ENCODE peak calls at places on chromosomes 5 and 9, in five cellular contexts. One of them, this sample, is unnamed.

GRCh38 chr5:77168187-77168883 is 42.1 kb upstream of the PDE8B start:
- DNase-seq in activated T-helper 1 cell treated with anti-CD3 and anti-CD28 coated beads, Interleukin-2, amount 50 U/mL, for 16 hours: no peak
- DNase-seq in colonic mucosa: no peak
- DNase-seq in activated CD4-positive, alpha-beta memory T cell treated with anti-CD3 and anti-CD28 coated beads, Interleukin-2, amount 10 ng/mL, durations not matched to agents 7 days and 5 days: no peak
- DNase-seq in fibroblast of villous mesenchyme: no peak
- DNase-seq in this sample: no peak

GRCh38 chr5:178232124-178232919 is at the start of gene PHYKPL:
- DNase-seq in activated T-helper 1 cell treated with anti-CD3 and anti-CD28 coated beads, Interleukin-2, amount 50 U/mL, for 16 hours: peak
- DNase-seq in colonic mucosa: peak
- DNase-seq in fibroblast of villous mesenchyme: peak
- DNase-seq in activated CD4-positive, alpha-beta memory T cell treated with anti-CD3 and anti-CD28 coated beads, Interleukin-2, amount 10 ng/mL, durations not matched to agents 7 days and 5 days: peak
- DNase-seq in this sample: peak

GRCh38 chr9:122819791-122820489 is 8.4 kb downstream of the PDCL start:
- DNase-seq in colonic mucosa: no peak
- DNase-seq in activated T-helper 1 cell treated with anti-CD3 and anti-CD28 coated beads, Interleukin-2, amount 50 U/mL, for 16 hours: no peak
- DNase-seq in activated CD4-positive, alpha-beta memory T cell treated with anti-CD3 and anti-CD28 coated beads, Interleukin-2, amount 10 ng/mL, durations not matched to agents 7 days and 5 days: no peak
- DNase-seq in fibroblast of villous mesenchyme: peak
- DNase-seq in this sample: peak

GRCh38 chr5:42984307-42984706 is 55.8 kb downstream of the ANXA2R start:
- DNase-seq in fibroblast of villous mesenchyme: no peak
- DNase-seq in activated CD4-positive, alpha-beta memory T cell treated with anti-CD3 and anti-CD28 coated beads, Interleukin-2, amount 10 ng/mL, durations not matched to agents 7 days and 5 days: no peak
- DNase-seq in activated T-helper 1 cell treated with anti-CD3 and anti-CD28 coated beads, Interleukin-2, amount 50 U/mL, for 16 hours: no peak
- DNase-seq in colonic mucosa: no peak
- DNase-seq in this sample: no peak

GRCh38 chr5:73273379-73274050 is 100.5 kb downstream of the TMEM174 start:
- DNase-seq in activated CD4-positive, alpha-beta memory T cell treated with anti-CD3 and anti-CD28 coated beads, Interleukin-2, amount 10 ng/mL, durations not matched to agents 7 days and 5 days: no peak
- DNase-seq in activated T-helper 1 cell treated with anti-CD3 and anti-CD28 coated beads, Interleukin-2, amount 50 U/mL, for 16 hours: no peak
- DNase-seq in fibroblast of villous mesenchyme: no peak
- DNase-seq in colonic mucosa: no peak
- DNase-seq in this sample: no peak

GRCh38 chr9:126781186-126781585 is 23.7 kb upstream of the ZBTB43 start:
- DNase-seq in activated T-helper 1 cell treated with anti-CD3 and anti-CD28 coated beads, Interleukin-2, amount 50 U/mL, for 16 hours: no peak
- DNase-seq in activated CD4-positive, alpha-beta memory T cell treated with anti-CD3 and anti-CD28 coated beads, Interleukin-2, amount 10 ng/mL, durations not matched to agents 7 days and 5 days: no peak
- DNase-seq in colonic mucosa: no peak
- DNase-seq in fibroblast of villous mesenchyme: no peak
- DNase-seq in this sample: no peak

GRCh38 chr5:139915274-139915673 is 119.7 kb downstream of the PSD2 start:
- DNase-seq in activated CD4-positive, alpha-beta memory T cell treated with anti-CD3 and anti-CD28 coated beads, Interleukin-2, amount 10 ng/mL, durations not matched to agents 7 days and 5 days: no peak
- DNase-seq in colonic mucosa: no peak
- DNase-seq in fibroblast of villous mesenchyme: no peak
- DNase-seq in activated T-helper 1 cell treated with anti-CD3 and anti-CD28 coated beads, Interleukin-2, amount 50 U/mL, for 16 hours: no peak
- DNase-seq in this sample: no peak

GRCh38 chr9:95874989-95875304 is 544 bp upstream of the ERCC6L2 start:
- DNase-seq in fibroblast of villous mesenchyme: no peak
- DNase-seq in activated CD4-positive, alpha-beta memory T cell treated with anti-CD3 and anti-CD28 coated beads, Interleukin-2, amount 10 ng/mL, durations not matched to agents 7 days and 5 days: peak
- DNase-seq in activated T-helper 1 cell treated with anti-CD3 and anti-CD28 coated beads, Interleukin-2, amount 50 U/mL, for 16 hours: peak
- DNase-seq in colonic mucosa: peak
- DNase-seq in this sample: peak

GRCh38 chr9:114382951-114383865 is 4.6 kb downstream of the AKNA start:
- DNase-seq in activated T-helper 1 cell treated with anti-CD3 and anti-CD28 coated beads, Interleukin-2, amount 50 U/mL, for 16 hours: peak
- DNase-seq in colonic mucosa: no peak
- DNase-seq in activated CD4-positive, alpha-beta memory T cell treated with anti-CD3 and anti-CD28 coated beads, Interleukin-2, amount 10 ng/mL, durations not matched to agents 7 days and 5 days: peak
- DNase-seq in fibroblast of villous mesenchyme: peak
- DNase-seq in this sample: no peak

GRCh38 chr5:141604318-141604717 is 14.5 kb downstream of the DIAPH1 start:
- DNase-seq in colonic mucosa: peak
- DNase-seq in activated T-helper 1 cell treated with anti-CD3 and anti-CD28 coated beads, Interleukin-2, amount 50 U/mL, for 16 hours: no peak
- DNase-seq in fibroblast of villous mesenchyme: peak
- DNase-seq in activated CD4-positive, alpha-beta memory T cell treated with anti-CD3 and anti-CD28 coated beads, Interleukin-2, amount 10 ng/mL, durations not matched to agents 7 days and 5 days: peak
- DNase-seq in this sample: peak

GRCh38 chr5:34524123-34524522 is 132.0 kb upstream of the RAI14 start:
- DNase-seq in activated T-helper 1 cell treated with anti-CD3 and anti-CD28 coated beads, Interleukin-2, amount 50 U/mL, for 16 hours: no peak
- DNase-seq in fibroblast of villous mesenchyme: peak
- DNase-seq in colonic mucosa: no peak
- DNase-seq in activated CD4-positive, alpha-beta memory T cell treated with anti-CD3 and anti-CD28 coated beads, Interleukin-2, amount 10 ng/mL, durations not matched to agents 7 days and 5 days: no peak
- DNase-seq in this sample: peak

GRCh38 chr5:1555011-1555807 is 31.4 kb upstream of the LPCAT1 start:
- DNase-seq in colonic mucosa: peak
- DNase-seq in activated CD4-positive, alpha-beta memory T cell treated with anti-CD3 and anti-CD28 coated beads, Interleukin-2, amount 10 ng/mL, durations not matched to agents 7 days and 5 days: peak
- DNase-seq in activated T-helper 1 cell treated with anti-CD3 and anti-CD28 coated beads, Interleukin-2, amount 50 U/mL, for 16 hours: no peak
- DNase-seq in fibroblast of villous mesenchyme: peak
- DNase-seq in this sample: peak

GRCh38 chr9:38318755-38319495 is 73.6 kb upstream of the ALDH1B1 start:
- DNase-seq in fibroblast of villous mesenchyme: peak
- DNase-seq in activated CD4-positive, alpha-beta memory T cell treated with anti-CD3 and anti-CD28 coated beads, Interleukin-2, amount 10 ng/mL, durations not matched to agents 7 days and 5 days: peak
- DNase-seq in activated T-helper 1 cell treated with anti-CD3 and anti-CD28 coated beads, Interleukin-2, amount 50 U/mL, for 16 hours: no peak
- DNase-seq in colonic mucosa: no peak
- DNase-seq in this sample: peak

GRCh38 chr5:26847041-26847736 is 191.2 kb downstream of the CDH9 start:
- DNase-seq in activated T-helper 1 cell treated with anti-CD3 and anti-CD28 coated beads, Interleukin-2, amount 50 U/mL, for 16 hours: no peak
- DNase-seq in colonic mucosa: no peak
- DNase-seq in fibroblast of villous mesenchyme: no peak
- DNase-seq in activated CD4-positive, alpha-beta memory T cell treated with anti-CD3 and anti-CD28 coated beads, Interleukin-2, amount 10 ng/mL, durations not matched to agents 7 days and 5 days: no peak
- DNase-seq in this sample: peak

GRCh38 chr5:116626272-116626723 is 51.7 kb upstream of the SEMA6A start:
- DNase-seq in fibroblast of villous mesenchyme: peak
- DNase-seq in colonic mucosa: peak
- DNase-seq in activated T-helper 1 cell treated with anti-CD3 and anti-CD28 coated beads, Interleukin-2, amount 50 U/mL, for 16 hours: no peak
- DNase-seq in activated CD4-positive, alpha-beta memory T cell treated with anti-CD3 and anti-CD28 coated beads, Interleukin-2, amount 10 ng/mL, durations not matched to agents 7 days and 5 days: no peak
- DNase-seq in this sample: peak

GRCh38 chr9:135123145-135123544 is 35.7 kb downstream of the OLFM1 start:
- DNase-seq in fibroblast of villous mesenchyme: no peak
- DNase-seq in activated T-helper 1 cell treated with anti-CD3 and anti-CD28 coated beads, Interleukin-2, amount 50 U/mL, for 16 hours: no peak
- DNase-seq in colonic mucosa: no peak
- DNase-seq in activated CD4-positive, alpha-beta memory T cell treated with anti-CD3 and anti-CD28 coated beads, Interleukin-2, amount 10 ng/mL, durations not matched to agents 7 days and 5 days: no peak
- DNase-seq in this sample: no peak

GRCh38 chr9:20512106-20512505 is 110.2 kb downstream of the MLLT3 start:
- DNase-seq in colonic mucosa: no peak
- DNase-seq in activated T-helper 1 cell treated with anti-CD3 and anti-CD28 coated beads, Interleukin-2, amount 50 U/mL, for 16 hours: no peak
- DNase-seq in fibroblast of villous mesenchyme: peak
- DNase-seq in activated CD4-positive, alpha-beta memory T cell treated with anti-CD3 and anti-CD28 coated beads, Interleukin-2, amount 10 ng/mL, durations not matched to agents 7 days and 5 days: no peak
- DNase-seq in this sample: peak

GRCh38 chr9:105458404-105458803 is 10.6 kb downstream of the FSD1L start:
- DNase-seq in activated T-helper 1 cell treated with anti-CD3 and anti-CD28 coated beads, Interleukin-2, amount 50 U/mL, for 16 hours: no peak
- DNase-seq in activated CD4-positive, alpha-beta memory T cell treated with anti-CD3 and anti-CD28 coated beads, Interleukin-2, amount 10 ng/mL, durations not matched to agents 7 days and 5 days: no peak
- DNase-seq in colonic mucosa: no peak
- DNase-seq in fibroblast of villous mesenchyme: no peak
- DNase-seq in this sample: no peak

GRCh38 chr9:35490155-35490909 is 421 bp downstream of the RUSC2 start:
- DNase-seq in activated CD4-positive, alpha-beta memory T cell treated with anti-CD3 and anti-CD28 coated beads, Interleukin-2, amount 10 ng/mL, durations not matched to agents 7 days and 5 days: no peak
- DNase-seq in colonic mucosa: peak
- DNase-seq in fibroblast of villous mesenchyme: no peak
- DNase-seq in activated T-helper 1 cell treated with anti-CD3 and anti-CD28 coated beads, Interleukin-2, amount 50 U/mL, for 16 hours: no peak
- DNase-seq in this sample: no peak

GRCh38 chr5:40447438-40447837 is 232.3 kb upstream of the PTGER4 start:
- DNase-seq in activated T-helper 1 cell treated with anti-CD3 and anti-CD28 coated beads, Interleukin-2, amount 50 U/mL, for 16 hours: no peak
- DNase-seq in activated CD4-positive, alpha-beta memory T cell treated with anti-CD3 and anti-CD28 coated beads, Interleukin-2, amount 10 ng/mL, durations not matched to agents 7 days and 5 days: no peak
- DNase-seq in fibroblast of villous mesenchyme: peak
- DNase-seq in colonic mucosa: no peak
- DNase-seq in this sample: peak

GRCh38 chr5:123450641-123451421 is 27.6 kb upstream of the CEP120 start:
- DNase-seq in colonic mucosa: no peak
- DNase-seq in fibroblast of villous mesenchyme: no peak
- DNase-seq in activated T-helper 1 cell treated with anti-CD3 and anti-CD28 coated beads, Interleukin-2, amount 50 U/mL, for 16 hours: no peak
- DNase-seq in activated CD4-positive, alpha-beta memory T cell treated with anti-CD3 and anti-CD28 coated beads, Interleukin-2, amount 10 ng/mL, durations not matched to agents 7 days and 5 days: no peak
- DNase-seq in this sample: peak

GRCh38 chr9:83336696-83337095 is 201.5 kb downstream of the FRMD3 start:
- DNase-seq in fibroblast of villous mesenchyme: no peak
- DNase-seq in colonic mucosa: no peak
- DNase-seq in activated T-helper 1 cell treated with anti-CD3 and anti-CD28 coated beads, Interleukin-2, amount 50 U/mL, for 16 hours: no peak
- DNase-seq in activated CD4-positive, alpha-beta memory T cell treated with anti-CD3 and anti-CD28 coated beads, Interleukin-2, amount 10 ng/mL, durations not matched to agents 7 days and 5 days: no peak
- DNase-seq in this sample: peak

GRCh38 chr5:131787736-131788135 is 9.1 kb downstream of the FNIP1 start:
- DNase-seq in activated CD4-positive, alpha-beta memory T cell treated with anti-CD3 and anti-CD28 coated beads, Interleukin-2, amount 10 ng/mL, durations not matched to agents 7 days and 5 days: no peak
- DNase-seq in activated T-helper 1 cell treated with anti-CD3 and anti-CD28 coated beads, Interleukin-2, amount 50 U/mL, for 16 hours: no peak
- DNase-seq in colonic mucosa: no peak
- DNase-seq in fibroblast of villous mesenchyme: no peak
- DNase-seq in this sample: no peak

GRCh38 chr5:50595199-50595598 is 71.2 kb upstream of the PARP8 start:
- DNase-seq in colonic mucosa: no peak
- DNase-seq in fibroblast of villous mesenchyme: peak
- DNase-seq in activated CD4-positive, alpha-beta memory T cell treated with anti-CD3 and anti-CD28 coated beads, Interleukin-2, amount 10 ng/mL, durations not matched to agents 7 days and 5 days: no peak
- DNase-seq in activated T-helper 1 cell treated with anti-CD3 and anti-CD28 coated beads, Interleukin-2, amount 50 U/mL, for 16 hours: no peak
- DNase-seq in this sample: peak

GRCh38 chr5:101605700-101606099 is 690.4 kb downstream of the SLCO4C1 start:
- DNase-seq in activated T-helper 1 cell treated with anti-CD3 and anti-CD28 coated beads, Interleukin-2, amount 50 U/mL, for 16 hours: no peak
- DNase-seq in activated CD4-positive, alpha-beta memory T cell treated with anti-CD3 and anti-CD28 coated beads, Interleukin-2, amount 10 ng/mL, durations not matched to agents 7 days and 5 days: no peak
- DNase-seq in colonic mucosa: no peak
- DNase-seq in fibroblast of villous mesenchyme: no peak
- DNase-seq in this sample: no peak

GRCh38 chr5:14374100-14374499 is 207.5 kb upstream of the OTULINL start:
- DNase-seq in colonic mucosa: no peak
- DNase-seq in fibroblast of villous mesenchyme: no peak
- DNase-seq in activated CD4-positive, alpha-beta memory T cell treated with anti-CD3 and anti-CD28 coated beads, Interleukin-2, amount 10 ng/mL, durations not matched to agents 7 days and 5 days: no peak
- DNase-seq in activated T-helper 1 cell treated with anti-CD3 and anti-CD28 coated beads, Interleukin-2, amount 50 U/mL, for 16 hours: no peak
- DNase-seq in this sample: peak

GRCh38 chr9:89038354-89039091 is 47.3 kb downstream of the S1PR3 start:
- DNase-seq in activated CD4-positive, alpha-beta memory T cell treated with anti-CD3 and anti-CD28 coated beads, Interleukin-2, amount 10 ng/mL, durations not matched to agents 7 days and 5 days: no peak
- DNase-seq in fibroblast of villous mesenchyme: peak
- DNase-seq in activated T-helper 1 cell treated with anti-CD3 and anti-CD28 coated beads, Interleukin-2, amount 50 U/mL, for 16 hours: no peak
- DNase-seq in colonic mucosa: peak
- DNase-seq in this sample: peak

GRCh38 chr5:143156556-143156955 is 246.9 kb downstream of the NR3C1 start:
- DNase-seq in activated T-helper 1 cell treated with anti-CD3 and anti-CD28 coated beads, Interleukin-2, amount 50 U/mL, for 16 hours: no peak
- DNase-seq in colonic mucosa: no peak
- DNase-seq in activated CD4-positive, alpha-beta memory T cell treated with anti-CD3 and anti-CD28 coated beads, Interleukin-2, amount 10 ng/mL, durations not matched to agents 7 days and 5 days: no peak
- DNase-seq in fibroblast of villous mesenchyme: no peak
- DNase-seq in this sample: no peak

GRCh38 chr5:149762958-149763630 is 33.0 kb downstream of the PPARGC1B start:
- DNase-seq in colonic mucosa: no peak
- DNase-seq in fibroblast of villous mesenchyme: no peak
- DNase-seq in activated CD4-positive, alpha-beta memory T cell treated with anti-CD3 and anti-CD28 coated beads, Interleukin-2, amount 10 ng/mL, durations not matched to agents 7 days and 5 days: no peak
- DNase-seq in activated T-helper 1 cell treated with anti-CD3 and anti-CD28 coated beads, Interleukin-2, amount 50 U/mL, for 16 hours: no peak
- DNase-seq in this sample: no peak

GRCh38 chr5:154878642-154879335 is 20.4 kb downstream of the CNOT8 start:
- DNase-seq in fibroblast of villous mesenchyme: no peak
- DNase-seq in colonic mucosa: no peak
- DNase-seq in activated T-helper 1 cell treated with anti-CD3 and anti-CD28 coated beads, Interleukin-2, amount 50 U/mL, for 16 hours: no peak
- DNase-seq in activated CD4-positive, alpha-beta memory T cell treated with anti-CD3 and anti-CD28 coated beads, Interleukin-2, amount 10 ng/mL, durations not matched to agents 7 days and 5 days: no peak
- DNase-seq in this sample: peak

GRCh38 chr5:19927919-19928318 is 60.1 kb downstream of the CDH18 start:
- DNase-seq in activated CD4-positive, alpha-beta memory T cell treated with anti-CD3 and anti-CD28 coated beads, Interleukin-2, amount 10 ng/mL, durations not matched to agents 7 days and 5 days: no peak
- DNase-seq in activated T-helper 1 cell treated with anti-CD3 and anti-CD28 coated beads, Interleukin-2, amount 50 U/mL, for 16 hours: no peak
- DNase-seq in colonic mucosa: no peak
- DNase-seq in fibroblast of villous mesenchyme: peak
- DNase-seq in this sample: peak

GRCh38 chr5:136014049-136014516 is 14.7 kb upstream of the TGFBI start:
- DNase-seq in colonic mucosa: no peak
- DNase-seq in activated T-helper 1 cell treated with anti-CD3 and anti-CD28 coated beads, Interleukin-2, amount 50 U/mL, for 16 hours: no peak
- DNase-seq in activated CD4-positive, alpha-beta memory T cell treated with anti-CD3 and anti-CD28 coated beads, Interleukin-2, amount 10 ng/mL, durations not matched to agents 7 days and 5 days: no peak
- DNase-seq in fibroblast of villous mesenchyme: peak
- DNase-seq in this sample: peak